ENCODE peak calls at places on chromosomes 6 and 20, in four cellular contexts. One of them, this sample, is unnamed.

GRCh38 chr6:136774228-136775041 is 17.8 kb downstream of the MAP3K5 start:
- DNase-seq in fibroblast of the conjunctiva: peak
- DNase-seq in stomach: no peak
- DNase-seq in renal cortical epithelial cell: peak
- DNase-seq in this sample: no peak

GRCh38 chr6:45460166-45460565 is 82.4 kb upstream of the SUPT3H start:
- DNase-seq in fibroblast of the conjunctiva: no peak
- DNase-seq in stomach: no peak
- DNase-seq in renal cortical epithelial cell: no peak
- DNase-seq in this sample: no peak

GRCh38 chr20:58065508-58066361 is 162.7 kb downstream of the ANKRD60 start:
- DNase-seq in fibroblast of the conjunctiva: no peak
- DNase-seq in stomach: no peak
- DNase-seq in renal cortical epithelial cell: no peak
- DNase-seq in this sample: no peak

GRCh38 chr20:36399147-36399968 is 93.2 kb downstream of the DLGAP4 start:
- DNase-seq in fibroblast of the conjunctiva: no peak
- DNase-seq in stomach: peak
- DNase-seq in renal cortical epithelial cell: peak
- DNase-seq in this sample: no peak

GRCh38 chr20:17969884-17970409 is 1.1 kb downstream of the MGME1 start:
- DNase-seq in fibroblast of the conjunctiva: no peak
- DNase-seq in stomach: no peak
- DNase-seq in renal cortical epithelial cell: peak
- DNase-seq in this sample: peak

GRCh38 chr6:33634203-33634727 is 13.1 kb downstream of the ITPR3 start:
- DNase-seq in fibroblast of the conjunctiva: no peak
- DNase-seq in stomach: peak
- DNase-seq in renal cortical epithelial cell: no peak
- DNase-seq in this sample: peak

GRCh38 chr20:43755390-43755789 is 28.6 kb upstream of the GTSF1L start:
- DNase-seq in fibroblast of the conjunctiva: no peak
- DNase-seq in stomach: no peak
- DNase-seq in renal cortical epithelial cell: no peak
- DNase-seq in this sample: no peak

GRCh38 chr6:111721677-111722219 is 116.1 kb upstream of the TRAF3IP2 start:
- DNase-seq in fibroblast of the conjunctiva: peak
- DNase-seq in stomach: no peak
- DNase-seq in renal cortical epithelial cell: no peak
- DNase-seq in this sample: no peak

GRCh38 chr20:4006640-4007039 is 8.7 kb downstream of the RNF24 start:
- DNase-seq in fibroblast of the conjunctiva: no peak
- DNase-seq in stomach: peak
- DNase-seq in renal cortical epithelial cell: no peak
- DNase-seq in this sample: no peak

GRCh38 chr20:21613512-21613911 is 92.0 kb upstream of the PAX1 start:
- DNase-seq in fibroblast of the conjunctiva: no peak
- DNase-seq in stomach: peak
- DNase-seq in renal cortical epithelial cell: no peak
- DNase-seq in this sample: no peak

GRCh38 chr6:3788408-3789017 is 37.0 kb upstream of the PXDC1 start:
- DNase-seq in fibroblast of the conjunctiva: no peak
- DNase-seq in stomach: no peak
- DNase-seq in renal cortical epithelial cell: peak
- DNase-seq in this sample: no peak

GRCh38 chr6:116530436-116530835 is 15.0 kb downstream of the TRAPPC3L start:
- DNase-seq in fibroblast of the conjunctiva: no peak
- DNase-seq in stomach: no peak
- DNase-seq in renal cortical epithelial cell: peak
- DNase-seq in this sample: no peak

GRCh38 chr6:74044417-74045096 is 348.6 kb downstream of the CD109 start:
- DNase-seq in fibroblast of the conjunctiva: no peak
- DNase-seq in stomach: no peak
- DNase-seq in renal cortical epithelial cell: peak
- DNase-seq in this sample: no peak

GRCh38 chr6:28896505-28897392 is 27.0 kb downstream of the TRIM27 start:
- DNase-seq in fibroblast of the conjunctiva: peak
- DNase-seq in stomach: peak
- DNase-seq in renal cortical epithelial cell: peak
- DNase-seq in this sample: peak

GRCh38 chr6:16477367-16478149 is 239.2 kb downstream of the GMPR start:
- DNase-seq in fibroblast of the conjunctiva: no peak
- DNase-seq in stomach: no peak
- DNase-seq in renal cortical epithelial cell: no peak
- DNase-seq in this sample: peak

GRCh38 chr6:156776470-156776840 is 723 bp upstream of the ARID1B start:
- DNase-seq in fibroblast of the conjunctiva: no peak
- DNase-seq in stomach: no peak
- DNase-seq in renal cortical epithelial cell: peak
- DNase-seq in this sample: no peak

GRCh38 chr6:170284126-170284773 is 6.6 kb downstream of the DLL1 start:
- DNase-seq in fibroblast of the conjunctiva: no peak
- DNase-seq in stomach: peak
- DNase-seq in renal cortical epithelial cell: no peak
- DNase-seq in this sample: no peak

GRCh38 chr6:14983599-14984296 is 262.1 kb upstream of the JARID2 start:
- DNase-seq in fibroblast of the conjunctiva: peak
- DNase-seq in stomach: no peak
- DNase-seq in renal cortical epithelial cell: peak
- DNase-seq in this sample: no peak

GRCh38 chr20:43976577-43976976 is 61.9 kb downstream of the TOX2 start:
- DNase-seq in fibroblast of the conjunctiva: no peak
- DNase-seq in stomach: no peak
- DNase-seq in renal cortical epithelial cell: no peak
- DNase-seq in this sample: no peak

This sample was measured in lower lobe of right lung.